ENCODE peak calls at places on chromosome 18, in six cellular contexts. W is HCT116; V is fibroblast of villous mesenchyme; R is CD4-positive, alpha-beta memory T cell; O is CD4-positive, CD25-positive, alpha-beta regulatory T cell; A is adrenal gland. D is an unnamed sample.

GRCh38 chr18:35971661-35972196 is 750 bp upstream of the RMP24 start:
- DNase-seq in V (no peak), O (no peak), W (no peak), A (no peak), R (no peak), D (no peak)

GRCh38 chr18:31079973-31080372 is 22.2 kb downstream of the DSC2 start:
- DNase-seq in O (no peak), V (no peak), R (no peak), W (no peak), A (no peak), D (no peak)

GRCh38 chr18:54162431-54162830 is 62.0 kb downstream of the MBD2 start:
- DNase-seq in A (no peak), R (no peak), W (no peak), O (no peak), V (peak), D (peak)

GRCh38 chr18:73235491-73235890 is 367.7 kb upstream of the NETO1 start:
- DNase-seq in A (no peak), V (peak), O (no peak), R (no peak), W (no peak), D (peak)

GRCh38 chr18:51610481-51610880 is 413.0 kb upstream of the MEX3C start:
- DNase-seq in O (no peak), V (no peak), R (no peak), A (no peak), W (no peak), D (no peak)

GRCh38 chr18:55264108-55264507 is 304.8 kb upstream of the CCDC68 start:
- DNase-seq in W (no peak), O (no peak), R (no peak), A (peak), V (no peak), D (no peak)

GRCh38 chr18:55587341-55588000 is 521 bp downstream of the TCF4 start:
- DNase-seq in O (peak), W (no peak), R (no peak), A (peak), V (peak), D (peak)

GRCh38 chr18:56516769-56517168 is 121.6 kb downstream of the TXNL1 start:
- DNase-seq in A (no peak), V (no peak), R (no peak), W (no peak), O (no peak), D (peak)

GRCh38 chr18:74493689-74494088 is 2.5 kb upstream of the CNDP2 start:
- DNase-seq in R (peak), V (peak), W (peak), A (no peak), O (peak), D (peak)

GRCh38 chr18:8705280-8705940 is at the start of gene MTCL1:
- DNase-seq in O (peak), A (no peak), V (peak), W (no peak), R (peak), D (peak)

GRCh38 chr18:75247601-75248421 is 37.2 kb downstream of the TSHZ1 start:
- DNase-seq in A (no peak), V (peak), R (peak), O (peak), W (no peak), D (peak)

GRCh38 chr18:62523255-62523588 is 397 bp downstream of the ZCCHC2 start:
- DNase-seq in A (no peak), V (no peak), R (no peak), O (no peak), W (no peak), D (no peak)

GRCh38 chr18:11862468-11863137 is 11.4 kb downstream of the CHMP1B start:
- DNase-seq in W (no peak), A (no peak), R (no peak), O (no peak), V (no peak), D (no peak)

GRCh38 chr18:78724214-78724834 is 255.3 kb upstream of the SALL3 start:
- DNase-seq in W (no peak), R (no peak), V (no peak), O (no peak), A (no peak), D (no peak)

GRCh38 chr18:21735452-21736015 is 5.1 kb upstream of the MIB1 start:
- DNase-seq in A (no peak), V (peak), R (peak), O (peak), W (no peak), D (no peak)

GRCh38 chr18:45464619-45465018 is 150.7 kb upstream of the SLC14A2 start:
- DNase-seq in W (no peak), V (no peak), O (no peak), A (no peak), R (no peak), D (no peak)

GRCh38 chr18:51153659-51154371 is 43.7 kb downstream of the MEX3C start:
- DNase-seq in A (no peak), R (peak), W (no peak), O (peak), V (no peak), D (no peak)

GRCh38 chr18:74116628-74117554 is 30.7 kb downstream of the FBXO15 start:
- DNase-seq in O (peak), R (peak), W (peak), A (no peak), V (peak), D (peak)

GRCh38 chr18:57837917-57838548 is 34.9 kb upstream of the ATP8B1 start:
- DNase-seq in W (no peak), R (no peak), A (no peak), V (no peak), O (peak), D (no peak)

GRCh38 chr18:32763306-32763705 is 9.5 kb downstream of the KLHL14 start:
- DNase-seq in O (no peak), V (no peak), A (no peak), R (no peak), W (no peak), D (no peak)
- H3K4me3 ChIP-seq in O (no peak), V (no peak), A (no peak), R (no peak), W (no peak), D (no peak)

DNA sequence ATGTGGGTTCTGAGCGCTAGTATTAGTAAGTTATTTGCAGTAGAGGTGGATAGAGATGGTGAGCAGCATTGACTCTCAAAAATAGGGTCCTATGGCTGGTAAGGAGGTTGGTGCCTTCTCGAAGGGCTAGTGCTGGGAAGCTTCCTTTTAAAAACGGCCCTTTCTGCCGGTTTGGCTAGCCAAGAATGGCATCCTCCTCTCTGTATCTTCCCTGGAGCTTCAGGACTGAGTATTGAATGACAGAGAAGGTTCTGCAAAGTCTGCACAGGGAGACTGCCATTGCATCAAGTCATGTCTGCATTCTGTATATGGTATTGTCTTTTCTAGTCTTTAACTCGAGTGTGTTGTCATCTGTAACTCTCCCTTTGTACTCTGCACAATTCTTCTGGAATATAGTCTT is 1.0 kb downstream of the LDLRAD4 start:
- DNase-seq in R (no peak), W (no peak), O (peak), V (no peak), A (no peak), D (no peak)
- H3K4me3 ChIP-seq in R (peak), W (no peak), O (peak), V (no peak), A (no peak), D (no peak)

GRCh38 chr18:5951515-5952081 is 56.3 kb upstream of the TMEM200C start:
- DNase-seq in A (no peak), W (no peak), O (no peak), V (no peak), R (no peak), D (no peak)
- H3K4me3 ChIP-seq in A (no peak), W (no peak), O (no peak), V (no peak), R (no peak), D (no peak)

GRCh38 chr18:24273596-24273995 is 124.0 kb downstream of the OSBPL1A start:
- DNase-seq in V (no peak), A (peak), R (no peak), O (no peak), W (no peak), D (no peak)

GRCh38 chr18:24270937-24271380 is 126.7 kb downstream of the OSBPL1A start:
- DNase-seq in W (no peak), O (no peak), R (no peak), V (peak), A (no peak), D (peak)

GRCh38 chr18:24268784-24269550 is 128.7 kb downstream of the OSBPL1A start:
- DNase-seq in A (no peak), R (no peak), O (no peak), W (no peak), V (no peak), D (no peak)

GRCh38 chr18:24270358-24270936 is 127.2 kb downstream of the OSBPL1A start:
- DNase-seq in V (no peak), A (no peak), W (no peak), O (no peak), R (no peak), D (no peak)

DNA sequence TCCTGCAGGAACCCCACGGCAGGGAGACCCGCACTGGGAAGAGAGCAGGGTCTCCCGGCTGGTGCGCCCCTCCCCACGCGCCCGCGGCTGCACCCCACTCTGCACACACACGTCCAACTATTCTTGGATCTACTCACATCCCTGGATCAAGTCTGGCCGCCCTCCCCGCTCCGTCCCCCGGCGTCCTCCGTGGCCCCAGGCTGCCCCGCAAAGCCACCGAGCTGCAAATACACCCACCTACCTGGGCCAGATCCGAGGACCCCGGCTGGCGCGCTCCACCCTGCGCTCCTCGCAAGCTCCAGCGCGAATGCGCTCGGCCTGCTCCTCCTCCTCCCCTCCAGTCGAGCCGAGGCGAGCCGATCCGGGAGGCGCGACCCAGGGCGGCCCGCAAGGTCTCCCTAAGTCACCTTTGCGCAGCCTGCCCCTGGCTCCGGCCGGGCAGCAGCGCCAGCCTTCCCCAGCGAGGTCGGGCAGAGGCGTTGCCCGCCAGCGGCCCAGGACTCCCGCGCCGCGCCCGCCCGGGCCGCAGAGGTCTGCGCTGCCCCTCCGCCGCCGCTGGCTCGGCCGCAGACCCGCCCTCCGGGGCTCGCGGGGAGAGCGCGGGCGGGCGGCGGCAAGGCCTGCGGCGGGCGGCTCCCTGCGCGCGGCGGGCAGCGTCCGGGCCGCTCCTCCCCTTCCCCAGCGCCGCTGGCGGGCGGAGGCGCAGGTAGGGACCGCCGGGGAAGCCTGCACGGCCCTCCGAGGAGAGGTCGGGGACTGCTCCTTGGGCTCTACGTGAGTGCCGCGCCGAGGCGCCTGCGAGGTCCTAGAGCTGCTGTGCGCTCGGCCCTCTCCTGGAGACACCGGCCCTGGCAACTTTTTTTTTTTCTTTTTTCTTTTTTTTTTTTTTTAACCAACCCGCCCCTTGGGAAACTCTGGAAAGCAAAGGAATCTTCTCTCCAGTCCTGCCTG is 126.0 kb downstream of the OSBPL1A start:
- DNase-seq in A (peak), W (peak), R (no peak), O (peak), V (peak), D (peak)
- H3K4me3 ChIP-seq in A (peak), W (peak), R (no peak), O (no peak), V (peak), D (peak)

DNA sequence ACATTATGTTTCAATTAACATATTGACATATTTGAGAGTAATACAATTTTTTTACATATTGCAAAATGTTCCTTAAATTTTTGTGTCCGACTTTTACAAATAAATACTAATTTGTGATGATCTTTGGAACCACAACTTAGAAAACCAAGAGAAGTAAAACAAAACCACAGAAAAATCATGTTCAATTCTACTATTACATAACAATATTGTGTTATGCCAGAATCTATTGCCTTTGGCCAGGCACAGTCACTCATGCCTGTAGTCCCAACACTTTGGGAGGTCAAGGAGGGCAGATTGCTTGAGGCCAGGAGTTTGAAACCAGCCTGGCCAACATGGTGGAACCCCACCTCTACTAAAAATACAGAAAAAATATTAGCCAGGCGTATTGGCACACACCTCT is 92.8 kb upstream of the APCDD1 start:
- DNase-seq in V (no peak), O (no peak), R (no peak), A (no peak), W (no peak), D (no peak)
- H3K4me3 ChIP-seq in V (no peak), O (no peak), R (no peak), A (no peak), W (no peak), D (no peak)

DNA sequence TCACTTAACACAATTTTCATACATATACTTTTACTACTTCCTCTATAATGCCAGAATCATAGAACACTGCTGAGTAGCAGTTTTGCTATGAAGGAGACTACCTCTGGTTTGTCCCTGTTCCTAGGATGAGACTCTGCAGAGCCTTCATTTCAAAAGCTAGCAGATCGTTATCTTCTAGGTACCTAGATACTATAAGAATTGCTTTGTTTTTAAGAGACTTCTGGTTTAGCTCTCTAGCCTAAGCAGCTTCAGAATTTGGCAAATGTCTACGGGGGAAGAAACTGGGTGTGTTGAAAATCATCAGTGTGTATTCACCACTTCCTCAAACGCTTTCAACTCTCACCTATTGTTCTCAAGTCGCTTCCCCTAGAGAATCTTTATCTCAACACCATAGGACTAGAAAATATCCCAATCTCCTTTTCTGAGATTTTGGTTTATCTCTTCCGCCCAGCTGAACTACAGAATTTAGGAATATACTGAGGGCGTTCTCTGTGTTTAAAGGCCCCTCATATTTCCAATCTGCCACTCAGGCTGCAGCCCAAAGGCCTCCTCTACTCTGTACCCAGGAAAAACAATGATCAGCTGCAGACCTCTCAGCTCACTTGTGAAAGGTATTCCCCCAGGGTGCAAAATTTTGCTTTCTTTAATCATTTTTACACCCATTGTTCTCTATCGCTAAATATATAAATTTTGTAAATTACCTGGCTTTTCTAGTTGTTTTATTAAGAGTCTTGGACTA is 28.7 kb downstream of the SMAD2 start:
- DNase-seq in R (peak), V (peak), O (peak), A (no peak), W (no peak), D (no peak)
- H3K4me3 ChIP-seq in R (no peak), V (no peak), O (peak), A (no peak), W (no peak), D (no peak)

GRCh38 chr18:48935433-48935774 is 15.4 kb downstream of the SMAD7 start:
- DNase-seq in R (no peak), O (no peak), W (no peak), V (no peak), A (no peak), D (no peak)

GRCh38 chr18:48932822-48933510 is 17.8 kb downstream of the SMAD7 start:
- DNase-seq in A (no peak), O (no peak), W (no peak), V (peak), R (no peak), D (no peak)

GRCh38 chr18:48933578-48934399 is 17.0 kb downstream of the SMAD7 start:
- DNase-seq in W (no peak), V (no peak), A (no peak), R (no peak), O (no peak), D (no peak)

GRCh38 chr18:48934400-48934707 is 16.4 kb downstream of the SMAD7 start:
- DNase-seq in V (no peak), A (no peak), O (no peak), W (no peak), R (no peak), D (no peak)

DNA sequence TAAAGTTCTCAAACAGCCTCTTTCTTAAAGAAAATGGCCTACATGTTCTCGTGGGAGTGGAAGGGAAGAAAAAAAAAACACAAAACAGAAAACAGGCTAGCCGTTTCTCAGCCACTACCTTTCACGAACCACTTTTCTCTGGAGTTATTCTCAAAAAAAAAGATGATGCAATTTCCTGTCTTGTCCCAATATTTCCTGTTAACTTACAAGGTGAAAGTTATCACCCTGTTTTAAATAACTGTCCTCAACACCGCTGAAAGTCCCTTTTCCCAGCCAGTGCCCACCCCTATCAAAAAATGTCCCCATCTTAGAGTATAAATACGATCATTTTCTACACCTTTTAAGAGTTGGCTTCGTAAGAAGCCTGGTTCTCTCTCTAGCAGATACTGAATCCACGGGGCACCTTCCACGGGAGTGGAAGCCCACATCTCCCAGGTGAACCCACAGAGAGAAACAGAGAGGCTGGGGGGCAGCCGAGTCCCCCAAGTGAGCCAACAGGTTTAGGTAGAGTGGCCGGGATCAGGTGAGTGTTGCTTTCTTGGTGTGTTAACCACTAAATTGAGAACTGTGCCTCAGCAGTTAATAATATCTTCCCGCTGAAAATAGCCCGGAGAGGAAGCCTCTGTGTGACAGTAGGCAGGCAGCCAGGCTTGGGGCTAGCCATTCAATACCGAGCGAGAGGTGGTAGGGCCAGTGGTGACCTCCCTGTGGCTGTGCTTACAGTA is 15.9 kb downstream of the SMAD7 start:
- DNase-seq in A (peak), V (peak), W (no peak), O (no peak), R (no peak), D (no peak)
- H3K4me3 ChIP-seq in A (no peak), V (no peak), W (no peak), O (peak), R (no peak), D (no peak)

GRCh38 chr18:65942854-65943253 is 192.0 kb downstream of the CDH7 start:
- DNase-seq in O (no peak), V (no peak), W (no peak), A (no peak), R (no peak), D (no peak)

GRCh38 chr18:65941482-65941881 is 190.7 kb downstream of the CDH7 start:
- DNase-seq in A (no peak), R (no peak), V (no peak), W (no peak), O (no peak), D (no peak)

GRCh38 chr18:65942103-65942502 is 191.3 kb downstream of the CDH7 start:
- DNase-seq in R (no peak), O (no peak), A (no peak), V (no peak), W (no peak), D (no peak)

GRCh38 chr18:65943268-65943667 is 192.5 kb downstream of the CDH7 start:
- DNase-seq in V (no peak), R (no peak), W (no peak), A (no peak), O (no peak), D (no peak)

DNA sequence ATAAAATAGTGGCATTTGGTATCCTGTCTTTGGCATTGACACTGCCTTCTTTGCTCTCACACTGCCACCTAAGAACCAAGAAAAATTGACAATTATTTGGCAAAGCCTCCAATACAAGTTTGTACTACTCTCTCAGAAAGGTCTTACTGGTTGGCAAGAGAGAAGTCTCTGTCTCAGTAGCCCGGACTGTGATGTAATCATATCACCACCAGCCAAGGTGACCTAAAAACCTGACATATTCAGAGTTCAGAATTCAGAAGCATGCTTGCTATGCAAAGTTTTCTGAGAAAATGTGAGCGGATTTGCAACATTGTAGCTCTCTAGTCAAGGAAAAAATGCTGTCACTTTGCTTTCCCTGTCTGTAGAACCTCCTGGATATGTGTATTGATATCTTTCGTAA is 196.0 kb downstream of the CDH7 start:
- DNase-seq in V (no peak), A (no peak), W (no peak), R (no peak), O (no peak), D (no peak)
- H3K4me3 ChIP-seq in V (no peak), A (no peak), W (no peak), R (no peak), O (no peak), D (no peak)